ENCODE peak calls at places on chromosomes 13 and 19, in six cellular contexts. X is mesenchymal stem cell; C is GM04504; M is activated gamma-delta T cell; E is occipital lobe; J is activated naive CD4-positive, alpha-beta T cell treated with anti-CD3 and anti-CD28 coated beads, Interleukin-2, amount 10 ng/mL, durations not matched to agents 7 days and 5 days. Y is an unnamed sample.

GRCh38 chr13:76711515-76712182 is 174.6 kb downstream of the KCTD12 start:
- DNase-seq in J (no peak), X (peak), E (peak), C (peak), M (no peak), Y (no peak)

GRCh38 chr19:811511-812048 is 10.2 kb downstream of the PLPPR3 start:
- DNase-seq in M (no peak), X (no peak), E (no peak), J (no peak), C (no peak), Y (peak)

GRCh38 chr13:24142453-24142852 is 18.1 kb upstream of the SPATA13 start:
- DNase-seq in J (no peak), C (no peak), X (no peak), M (no peak), E (no peak), Y (no peak)

GRCh38 chr19:29811125-29812079 is at the start of gene CCNE1:
- DNase-seq in C (peak), M (peak), X (peak), J (peak), E (peak), Y (peak)

GRCh38 chr19:43524922-43525835 is 1.8 kb downstream of the ETHE1 start:
- DNase-seq in C (no peak), J (peak), E (peak), M (no peak), X (peak), Y (peak)

GRCh38 chr19:49528211-49528771 is 488 bp downstream of the RCN3 start:
- DNase-seq in M (no peak), X (peak), E (no peak), C (peak), J (no peak), Y (no peak)

GRCh38 chr19:16085115-16085514 is 8.8 kb downstream of the TPM4 start:
- DNase-seq in J (no peak), M (no peak), X (peak), C (no peak), E (no peak), Y (peak)

GRCh38 chr19:31253816-31254551 is 95.3 kb downstream of the TSHZ3 start:
- DNase-seq in M (no peak), E (no peak), X (no peak), J (no peak), C (no peak), Y (peak)

GRCh38 chr13:50608357-50608756 is 235.1 kb downstream of the DLEU7 start:
- DNase-seq in X (no peak), C (no peak), J (no peak), M (no peak), E (no peak), Y (no peak)

GRCh38 chr19:1312732-1313694 is 27.3 kb downstream of the EFNA2 start:
- DNase-seq in M (no peak), X (peak), C (peak), E (no peak), J (no peak), Y (no peak)

GRCh38 chr13:46648166-46648607 is 95.2 kb downstream of the LRCH1 start:
- DNase-seq in J (peak), E (no peak), C (no peak), M (no peak), X (peak), Y (peak)

GRCh38 chr13:72129117-72129516 is 262.1 kb upstream of the DACH1 start:
- DNase-seq in C (no peak), J (no peak), X (no peak), E (no peak), M (no peak), Y (no peak)

GRCh38 chr13:109792416-109793090 is 6.2 kb upstream of the IRS2 start:
- DNase-seq in J (no peak), X (no peak), E (no peak), C (no peak), M (no peak), Y (no peak)

GRCh38 chr19:8334458-8335342 is 8.4 kb downstream of the KANK3 start:
- DNase-seq in M (no peak), J (peak), C (no peak), E (no peak), X (peak), Y (peak)

GRCh38 chr19:53865918-53866696 is 1.6 kb upstream of the MYADM start:
- DNase-seq in C (no peak), M (peak), X (peak), E (peak), J (peak), Y (peak)

GRCh38 chr13:49371943-49372636 is 71.8 kb downstream of the CAB39L start:
- DNase-seq in C (no peak), E (no peak), J (no peak), M (no peak), X (no peak), Y (no peak)

GRCh38 chr19:30091856-30092255 is 149.8 kb downstream of the URI1 start:
- DNase-seq in X (no peak), C (no peak), M (no peak), J (no peak), E (no peak), Y (no peak)

GRCh38 chr13:34065915-34066314 is 248.0 kb downstream of the RFC3 start:
- DNase-seq in J (no peak), E (no peak), M (no peak), X (no peak), C (no peak), Y (peak)

GRCh38 chr13:113653264-113654174 is 4.5 kb downstream of the ATP4B start:
- DNase-seq in E (no peak), X (no peak), C (no peak), J (peak), M (no peak), Y (peak)